ENCODE peak calls at places on chromosomes 3 and 15, in four cellular contexts. B is HepG2, N is K562, J is GM12878. O is an unnamed sample.

GRCh38 chr3:9769426-9770275 is at the start of gene CAMK1:
- DNase-seq in B (peak; percentile 45), N (peak; percentile 72), J (no peak), O (peak; percentile 88)

GRCh38 chr15:48811325-48811938 is 563 bp upstream of the CEP152 start:
- DNase-seq in B (peak; percentile 4), N (peak; percentile 28), J (no peak), O (no peak)

GRCh38 chr3:101017048-101017447 is 23.8 kb upstream of the ABI3BP start:
- DNase-seq in B (no peak), N (no peak), J (no peak), O (no peak)

GRCh38 chr15:51405646-51406194 is 64.3 kb downstream of the GLDN start:
- DNase-seq in B (no peak), N (no peak), J (no peak), O (no peak)

GRCh38 chr3:101414121-101414520 is 93.7 kb upstream of the IMPG2 start:
- DNase-seq in B (no peak), N (no peak), J (no peak), O (no peak)

GRCh38 chr15:60396100-60396499 is 1.7 kb downstream of the ANXA2 start:
- DNase-seq in B (no peak), N (no peak), J (no peak), O (no peak)

GRCh38 chr3:160677459-160677901 is 520 bp downstream of the ARL14 start:
- DNase-seq in B (no peak), N (no peak), J (no peak), O (no peak)

GRCh38 chr3:22377421-22377820 is 626.4 kb upstream of the ZNF385D start:
- DNase-seq in B (no peak), N (no peak), J (no peak), O (no peak)

GRCh38 chr3:99714146-99714545 is 75.8 kb downstream of the COL8A1 start:
- DNase-seq in B (no peak), N (no peak), J (no peak), O (no peak)

GRCh38 chr15:43954181-43954621 is 127.4 kb downstream of the WDR76 start:
- DNase-seq in B (no peak), N (no peak), J (no peak), O (no peak)

GRCh38 chr3:13110678-13111116 is 37.5 kb upstream of the IQSEC1 start:
- DNase-seq in B (no peak), N (no peak), J (peak; percentile 76), O (no peak)

GRCh38 chr15:40793216-40793989 is 13.5 kb upstream of the ZFYVE19 start:
- DNase-seq in B (peak; percentile 96), N (no peak), J (no peak), O (no peak)

GRCh38 chr3:156187146-156187769 is 66.9 kb downstream of the KCNAB1 start:
- DNase-seq in B (no peak), N (no peak), J (no peak), O (no peak)

GRCh38 chr3:13019243-13019701 is 54.0 kb downstream of the IQSEC1 start:
- DNase-seq in B (no peak), N (peak; percentile 68), J (no peak), O (no peak)

GRCh38 chr3:155252535-155252934 is 40.9 kb downstream of the STRIT1 start:
- DNase-seq in B (no peak), N (no peak), J (no peak), O (no peak)

GRCh38 chr15:75203908-75204263 is 2.2 kb downstream of the C15orf39 start:
- DNase-seq in B (no peak), N (no peak), J (no peak), O (no peak)

GRCh38 chr3:53677406-53677805 is 168.8 kb downstream of the CHDH start:
- DNase-seq in B (peak; percentile 33), N (no peak), J (no peak), O (no peak)

GRCh38 chr3:111336511-111336910 is 205.5 kb upstream of the CD96 start:
- DNase-seq in B (no peak), N (no peak), J (no peak), O (no peak)

GRCh38 chr15:51600114-51600513 is 22.5 kb downstream of the DMXL2 start:
- DNase-seq in B (no peak), N (no peak), J (peak; percentile 15), O (no peak)

GRCh38 chr3:139427283-139428060 is 38.0 kb upstream of the COPB2 start:
- DNase-seq in B (peak; percentile 74), N (peak; percentile 70), J (peak; percentile 16), O (peak; percentile 65)

GRCh38 chr15:75149911-75150709 is 51.6 kb upstream of the C15orf39 start:
- DNase-seq in B (no peak), N (peak; percentile 39), J (no peak), O (no peak)

GRCh38 chr15:66635817-66636216 is 66.2 kb upstream of the SMAD6 start:
- DNase-seq in B (no peak), N (no peak), J (no peak), O (no peak)

GRCh38 chr3:120596116-120596852 is at the start of gene NDUFB4:
- DNase-seq in B (peak; percentile 98), N (peak; percentile 95), J (peak; percentile 98), O (peak; percentile 99)

GRCh38 chr3:123036352-123037014 is 8.9 kb upstream of the SEMA5B start:
- DNase-seq in B (peak; percentile 24), N (no peak), J (no peak), O (no peak)

GRCh38 chr15:70049115-70049514 is 48.6 kb downstream of the TLE3 start:
- DNase-seq in B (no peak), N (no peak), J (no peak), O (no peak)

GRCh38 chr3:48636149-48636548 is 888 bp upstream of the SLC26A6 start:
- DNase-seq in B (no peak), N (no peak), J (no peak), O (no peak)

GRCh38 chr3:187684880-187685279 is 14.7 kb upstream of the SST start:
- DNase-seq in B (no peak), N (no peak), J (no peak), O (no peak)

GRCh38 chr15:46315540-46315939 is 680.7 kb downstream of the SQOR start:
- DNase-seq in B (no peak), N (no peak), J (no peak), O (no peak)

GRCh38 chr3:11349466-11349865 is 77.3 kb downstream of the ATG7 start:
- DNase-seq in B (no peak), N (no peak), J (no peak), O (no peak)

GRCh38 chr3:44323341-44323955 is 15.1 kb upstream of the TCAIM start:
- DNase-seq in B (peak; percentile 55), N (peak; percentile 57), J (no peak), O (peak; percentile 34)

DNA sequence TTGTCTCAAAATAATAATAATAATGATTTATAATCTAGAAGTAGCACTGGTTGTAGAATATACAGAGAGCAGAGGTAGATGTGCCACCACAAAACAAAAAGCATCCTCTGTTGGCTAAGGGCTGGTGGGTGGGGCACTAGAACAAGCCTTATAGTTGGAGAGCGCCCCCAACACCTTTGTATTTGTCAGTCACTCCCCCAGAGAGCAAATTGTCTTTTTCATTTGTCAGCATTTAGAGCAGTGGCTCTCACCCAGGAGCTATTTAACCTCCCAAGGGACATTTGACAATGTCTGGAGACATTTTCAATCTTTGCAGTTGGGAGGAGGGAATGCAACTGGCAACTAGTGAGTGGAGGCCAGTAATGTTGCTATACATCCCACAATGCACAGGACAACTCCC is 6.3 kb downstream of the KAT2B start:
- DNase-seq in B (no peak), N (no peak), J (no peak), O (no peak)
- TF ChIP-seq SP1 in B (no peak), N (no peak), J (no peak), O (no peak)

GRCh38 chr3:50575372-50575771 is 6.0 kb downstream of the HEMK1 start:
- DNase-seq in B (no peak), N (no peak), J (no peak), O (no peak)
- TF ChIP-seq BHLHE40 in B (no peak), N (no peak), J (no peak), O (no peak)

GRCh38 chr3:174440741-174441587 is 418.2 kb upstream of the NAALADL2 start:
- DNase-seq in B (peak; percentile 31), N (peak; percentile 51), J (no peak), O (peak; percentile 78)

GRCh38 chr3:174439621-174440349 is 419.3 kb upstream of the NAALADL2 start:
- DNase-seq in B (peak; percentile 5), N (no peak), J (no peak), O (no peak)

GRCh38 chr3:174441588-174442316 is 417.4 kb upstream of the NAALADL2 start:
- DNase-seq in B (no peak), N (no peak), J (no peak), O (no peak)

GRCh38 chr3:174438501-174439156 is 420.5 kb upstream of the NAALADL2 start:
- DNase-seq in B (no peak), N (no peak), J (no peak), O (no peak)

DNA sequence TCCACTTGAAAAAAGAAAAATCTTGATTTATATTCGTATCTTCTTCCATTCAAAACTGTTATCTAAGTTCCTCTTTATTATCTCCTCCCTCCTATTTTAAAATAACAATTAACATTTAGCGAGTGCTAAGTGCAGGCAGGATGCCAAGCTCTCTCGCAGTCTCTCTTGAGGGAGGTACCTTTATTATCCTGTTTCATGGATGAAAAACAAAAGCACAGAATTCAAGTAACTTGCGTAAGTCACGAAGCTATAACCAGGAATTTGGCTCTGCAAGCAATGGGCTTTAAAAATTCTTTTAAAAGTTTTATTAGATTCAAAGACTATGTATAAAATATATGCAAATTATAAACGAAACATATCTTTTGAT is 418.8 kb upstream of the NAALADL2 start:
- DNase-seq in B (no peak), N (no peak), J (no peak), O (no peak)
- TF ChIP-seq SP1 in B (no peak), N (no peak), J (no peak), O (no peak)

GRCh38 chr3:118827446-118827845 is 207.2 kb downstream of the IGSF11 start:
- DNase-seq in B (no peak), N (no peak), J (no peak), O (no peak)

GRCh38 chr3:118828351-118828750 is 206.3 kb downstream of the IGSF11 start:
- DNase-seq in B (no peak), N (no peak), J (no peak), O (no peak)

GRCh38 chr3:118838871-118839270 is 195.8 kb downstream of the IGSF11 start:
- DNase-seq in B (no peak), N (no peak), J (no peak), O (no peak)

DNA sequence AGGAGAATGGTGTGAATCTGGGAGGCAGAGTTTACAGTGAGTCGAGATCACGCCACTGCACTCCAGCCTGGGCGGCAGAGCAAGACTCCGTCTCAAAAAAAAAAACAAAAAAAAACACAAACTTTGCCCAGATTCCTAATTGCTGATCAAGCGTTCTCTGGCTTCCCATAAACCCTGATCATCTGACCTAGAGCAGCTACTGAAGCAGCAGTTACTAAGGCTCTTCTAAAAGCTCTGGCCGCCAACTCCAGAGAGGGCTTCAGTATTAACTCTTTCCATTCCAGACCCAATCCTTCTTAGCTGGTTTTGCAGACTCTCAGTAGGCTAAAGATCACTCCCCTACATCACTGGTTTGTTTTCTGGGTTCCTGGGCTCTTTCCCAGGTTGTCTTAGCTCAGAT is 201.6 kb downstream of the IGSF11 start:
- DNase-seq in B (no peak), N (no peak), J (no peak), O (no peak)
- TF ChIP-seq BHLHE40 in B (no peak), N (no peak), J (no peak), O (no peak)

GRCh38 chr3:138400651-138401070 is 33.8 kb upstream of the ESYT3 start:
- DNase-seq in B (peak; percentile 62), N (no peak), J (no peak), O (no peak)
- TF ChIP-seq SP1 in B (no peak), N (no peak), J (no peak), O (no peak)

GRCh38 chr3:146065573-146066006 is 95.4 kb downstream of the PLOD2 start:
- DNase-seq in B (peak; percentile 50), N (no peak), J (no peak), O (no peak)
- TF ChIP-seq BHLHE40 in B (no peak), N (no peak), J (no peak), O (no peak)

GRCh38 chr15:100275641-100276040 is 66.1 kb downstream of the ADAMTS17 start:
- DNase-seq in B (no peak), N (no peak), J (no peak), O (no peak)
- TF ChIP-seq SP1 in B (no peak), N (no peak), J (no peak), O (no peak)

O was measured in HEK293T.